ENCODE peak calls at places on chromosome 19, in six cellular contexts. Q is fibroblast of mammary gland; G is activated T-cell treated with anti-CD3 and anti-CD28 coated beads, Interleukin-2, amount 50 U/mL, for 1 hour; K is EH; P is AG10803; Y is amniotic stem cell. A is an unnamed sample.

GRCh38 chr19:46704379-46705076 is 12.4 kb downstream of the PRKD2 start:
- DNase-seq in K (peak), G (peak), P (peak), Q (peak), Y (no peak), A (peak)

GRCh38 chr19:15640294-15640903 is at the start of gene CYP4F3:
- DNase-seq in Y (no peak), K (no peak), G (no peak), Q (no peak), P (no peak), A (no peak)

GRCh38 chr19:46813570-46814358 is 25.4 kb upstream of the SLC1A5 start:
- DNase-seq in Y (no peak), P (peak), G (no peak), K (peak), Q (peak), A (peak)

GRCh38 chr19:11446652-11447301 is 11.3 kb downstream of the PRKCSH start:
- DNase-seq in Y (no peak), K (peak), Q (peak), G (peak), P (no peak), A (peak)

GRCh38 chr19:49338691-49339363 is 3.6 kb downstream of the CD37 start:
- DNase-seq in Q (no peak), K (peak), Y (no peak), G (no peak), P (no peak), A (peak)

GRCh38 chr19:35468637-35469036 is 20.6 kb downstream of the FFAR2 start:
- DNase-seq in Q (peak), K (peak), G (peak), P (peak), Y (no peak), A (peak)

GRCh38 chr19:34217952-34218817 is 36.2 kb upstream of the GARRE1 start:
- DNase-seq in G (peak), P (peak), Q (peak), Y (peak), K (peak), A (peak)

GRCh38 chr19:30719991-30720329 is 347.8 kb downstream of the ZNF536 start:
- DNase-seq in Q (no peak), P (peak), K (peak), Y (no peak), G (no peak), A (no peak)

GRCh38 chr19:38308926-38309614 is 5.0 kb downstream of the C19orf33 start:
- DNase-seq in Q (no peak), K (no peak), Y (no peak), P (no peak), G (no peak), A (no peak)

GRCh38 chr19:3055741-3056453 is 6.4 kb downstream of the TLE5 start:
- DNase-seq in P (no peak), K (no peak), Y (no peak), G (no peak), Q (no peak), A (no peak)

GRCh38 chr19:35095667-35096368 is 19.8 kb upstream of the FXYD3 start:
- DNase-seq in G (no peak), Q (no peak), K (no peak), P (no peak), Y (no peak), A (no peak)

GRCh38 chr19:12946092-12946845 is 607 bp downstream of the RAD23A start:
- DNase-seq in P (peak), Q (peak), Y (peak), K (peak), G (peak), A (peak)

GRCh38 chr19:46487802-46488445 is 7.7 kb downstream of the PNMA8B start:
- DNase-seq in K (peak), Q (peak), G (peak), Y (peak), P (peak), A (peak)

GRCh38 chr19:52170863-52171320 is 529 bp downstream of the ZNF836 start:
- DNase-seq in Q (no peak), G (no peak), Y (no peak), P (no peak), K (no peak), A (no peak)

GRCh38 chr19:45146716-45147337 is 14.0 kb downstream of the NKPD1 start:
- DNase-seq in P (no peak), Q (no peak), G (no peak), Y (no peak), K (no peak), A (no peak)

GRCh38 chr19:335486-336066 is 9.0 kb downstream of the MIER2 start:
- DNase-seq in P (no peak), Q (no peak), K (no peak), Y (no peak), G (no peak), A (no peak)

GRCh38 chr19:17648097-17648660 is 40.0 kb downstream of the UNC13A start:
- DNase-seq in Y (no peak), K (no peak), G (no peak), Q (no peak), P (no peak), A (no peak)

GRCh38 chr19:56333506-56333905 is 18.9 kb upstream of the ZSCAN5A start:
- DNase-seq in G (no peak), P (peak), Y (no peak), K (peak), Q (peak), A (peak)

GRCh38 chr19:2043864-2044708 is 7.0 kb downstream of the MKNK2 start:
- DNase-seq in Y (no peak), Q (no peak), P (no peak), G (peak), K (no peak), A (no peak)

GRCh38 chr19:47267350-47267759 is 7.3 kb upstream of the INAFM1 start:
- DNase-seq in Q (peak), Y (no peak), K (no peak), P (peak), G (no peak), A (no peak)

GRCh38 chr19:13978306-13978705 is 26.0 kb downstream of the DCAF15 start:
- DNase-seq in Q (peak), K (peak), P (no peak), G (peak), Y (no peak), A (peak)

GRCh38 chr19:28504727-28505126 is 708.2 kb downstream of the UQCRFS1 start:
- DNase-seq in Q (no peak), G (no peak), P (no peak), K (no peak), Y (no peak), A (no peak)

GRCh38 chr19:45863840-45864628 is at the start of gene FOXA3:
- DNase-seq in P (no peak), G (peak), K (peak), Y (no peak), Q (peak), A (peak)